ENCODE peak calls at places on chromosome 1, in seven cellular contexts. B is heart left ventricle, F is GM23338, K is PC-3, S is progenitor cell of endocrine pancreas, A is cardiac muscle cell, G is tibial nerve. P is an unnamed sample.
A peak's percentile ranks its signal among the peaks of the same experiment; 100 is the strongest.

GRCh38 chr1:242228991-242229390 is 230.1 kb upstream of the MAP1LC3C start:
- DNase-seq in B (no peak), F (no peak), K (peak; percentile 84), S (no peak), A (no peak), G (no peak), P (no peak)

GRCh38 chr1:37258068-37258467 is 216.3 kb upstream of the ZC3H12A start:
- DNase-seq in B (no peak), F (no peak), K (no peak), S (no peak), A (no peak), G (no peak), P (no peak)

GRCh38 chr1:171794085-171794484 is 12.6 kb downstream of the METTL13 start:
- DNase-seq in B (no peak), F (no peak), K (peak; percentile 95), S (no peak), A (no peak), G (no peak), P (no peak)

GRCh38 chr1:243973169-243973568 is 77.9 kb upstream of the ZBTB18 start:
- DNase-seq in B (no peak), F (no peak), K (no peak), S (no peak), A (no peak), G (no peak), P (no peak)

GRCh38 chr1:12184008-12184681 is 17.4 kb downstream of the TNFRSF1B start:
- DNase-seq in B (peak; percentile 93), F (no peak), K (no peak), S (no peak), A (peak; percentile 69), G (peak; percentile 67), P (peak; percentile 74)

GRCh38 chr1:68327414-68327813 is 95.1 kb upstream of the WLS start:
- DNase-seq in B (no peak), F (no peak), K (no peak), S (no peak), A (no peak), G (peak; percentile 33), P (no peak)

GRCh38 chr1:208256091-208256490 is 11.9 kb upstream of the PLXNA2 start:
- DNase-seq in B (no peak), F (no peak), K (no peak), S (no peak), A (no peak), G (no peak), P (no peak)

GRCh38 chr1:179953974-179954493 is 576 bp upstream of the CEP350 start:
- DNase-seq in B (no peak), F (peak; percentile 35), K (no peak), S (no peak), A (no peak), G (peak; percentile 70), P (peak; percentile 22)

GRCh38 chr1:42973304-42973703 is 14.6 kb upstream of the SLC2A1 start:
- DNase-seq in B (no peak), F (no peak), K (peak; percentile 77), S (no peak), A (no peak), G (no peak), P (no peak)

GRCh38 chr1:242129103-242129502 is 130.2 kb upstream of the MAP1LC3C start:
- DNase-seq in B (no peak), F (peak; percentile 74), K (peak; percentile 83), S (no peak), A (peak; percentile 45), G (no peak), P (no peak)

GRCh38 chr1:21901473-21901847 is 35.6 kb downstream of the HSPG2 start:
- DNase-seq in B (peak; percentile 82), F (no peak), K (no peak), S (no peak), A (no peak), G (no peak), P (no peak)

GRCh38 chr1:56578963-56579875 is at the start of gene PLPP3:
- DNase-seq in B (peak; percentile 91), F (peak; percentile 90), K (peak; percentile 86), S (peak; percentile 51), A (peak; percentile 87), G (peak; percentile 78), P (peak; percentile 73)

DNA sequence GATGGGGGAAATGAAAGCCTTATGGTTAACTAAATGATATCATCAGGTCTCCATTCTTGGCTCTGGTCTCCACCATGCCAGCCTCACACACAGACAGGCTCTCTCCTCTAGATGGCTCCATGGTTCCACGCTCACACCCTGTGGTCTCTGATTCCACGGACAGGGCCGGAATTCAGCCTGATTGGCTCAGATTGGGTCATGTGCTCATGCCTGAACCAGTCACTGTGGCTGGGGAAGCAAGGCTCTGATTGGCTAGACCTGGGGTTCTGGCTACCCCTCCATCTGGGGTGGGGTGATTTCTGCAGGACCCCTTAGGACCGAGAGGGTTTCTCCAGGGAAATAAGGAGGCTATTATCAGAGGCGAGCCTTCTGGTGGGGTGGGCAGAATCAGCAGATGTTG is 277.0 kb downstream of the PTPRU start:
- DNase-seq in B (no peak), F (peak; percentile 80), K (peak; percentile 85), S (no peak), A (peak; percentile 40), G (no peak), P (peak; percentile 45)
- TF ChIP-seq CTCF in B (peak; percentile 45), F (peak; percentile 92), K (peak; percentile 93), S (peak; percentile 37), A (peak; percentile 55), G (no peak), P (no peak)

GRCh38 chr1:81254560-81254959 is 546.2 kb upstream of the ADGRL2 start:
- DNase-seq in B (no peak), F (peak; percentile 81), K (peak; percentile 23), S (no peak), A (no peak), G (no peak), P (peak; percentile 28)
- TF ChIP-seq CTCF in B (no peak), F (peak; percentile 39), K (no peak), S (peak; percentile 33), A (peak; percentile 23), G (no peak), P (peak; percentile 54)

DNA sequence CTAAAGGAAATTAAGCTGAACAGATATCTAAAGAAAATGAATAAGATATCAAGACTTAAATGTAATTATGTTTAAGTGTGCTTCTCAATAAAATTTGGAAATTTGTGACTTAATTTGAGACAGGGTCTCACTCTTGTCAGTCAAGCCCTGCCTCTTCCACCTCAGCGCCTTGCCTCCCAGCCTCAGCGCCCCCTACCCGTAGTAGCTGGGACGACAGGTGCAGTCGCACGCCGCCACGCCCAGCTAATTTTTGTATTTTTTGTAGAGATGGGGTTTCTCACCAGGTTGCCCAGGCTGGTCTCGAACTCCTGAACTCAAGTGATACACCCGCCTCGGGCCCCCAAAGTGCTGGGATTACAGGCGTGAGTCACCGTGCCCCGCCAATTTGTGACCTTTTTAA is 117.0 kb downstream of the CLEC20A start:
- DNase-seq in B (no peak), F (peak; percentile 74), K (no peak), S (no peak), A (no peak), G (no peak), P (peak; percentile 50)
- TF ChIP-seq CTCF in B (no peak), F (peak; percentile 82), K (peak; percentile 30), S (peak; percentile 43), A (peak; percentile 37), G (no peak), P (peak; percentile 82)

GRCh38 chr1:63918395-63918945 is 144.7 kb downstream of the ROR1 start:
- DNase-seq in B (no peak), F (no peak), K (no peak), S (no peak), A (no peak), G (no peak), P (no peak)

GRCh38 chr1:63920154-63921117 is 146.6 kb downstream of the ROR1 start:
- DNase-seq in B (no peak), F (no peak), K (peak; percentile 86), S (no peak), A (peak; percentile 78), G (no peak), P (no peak)

GRCh38 chr1:63916485-63917360 is 142.9 kb downstream of the ROR1 start:
- DNase-seq in B (no peak), F (no peak), K (no peak), S (no peak), A (no peak), G (no peak), P (no peak)

GRCh38 chr1:63915121-63915520 is 141.3 kb downstream of the ROR1 start:
- DNase-seq in B (no peak), F (peak; percentile 68), K (peak; percentile 35), S (no peak), A (no peak), G (no peak), P (peak; percentile 16)

GRCh38 chr1:63917571-63918394 is 144.0 kb downstream of the ROR1 start:
- DNase-seq in B (no peak), F (peak; percentile 90), K (peak; percentile 29), S (no peak), A (no peak), G (no peak), P (peak; percentile 31)
- TF ChIP-seq CTCF in B (peak; percentile 18), F (peak; percentile 87), K (peak; percentile 53), S (peak; percentile 18), A (peak; percentile 25), G (no peak), P (peak; percentile 54)

P was measured in endothelial cell.